ENCODE peak calls at places on chromosome 1, in four cellular contexts. One of them, this sample, is unnamed.

GRCh38 chr1:178241837-178242236 is 147.9 kb downstream of the RASAL2 start:
- DNase-seq in HepG2: no peak
- DNase-seq in K562: no peak
- DNase-seq in GM12878: no peak
- DNase-seq in this sample: no peak

GRCh38 chr1:13809461-13810159 is 109.6 kb downstream of the PRDM2 start:
- DNase-seq in K562: peak
- DNase-seq in HepG2: no peak
- DNase-seq in GM12878: no peak
- DNase-seq in this sample: no peak

GRCh38 chr1:91673603-91674002 is 173.0 kb downstream of the CDC7 start:
- DNase-seq in GM12878: no peak
- DNase-seq in HepG2: no peak
- DNase-seq in K562: no peak
- DNase-seq in this sample: no peak

GRCh38 chr1:33248244-33248643 is 8.0 kb upstream of the ZNF362 start:
- DNase-seq in K562: no peak
- DNase-seq in GM12878: no peak
- DNase-seq in HepG2: no peak
- DNase-seq in this sample: no peak

GRCh38 chr1:13513063-13513884 is 529 bp downstream of the LRRC38 start:
- DNase-seq in K562: no peak
- DNase-seq in GM12878: no peak
- DNase-seq in HepG2: no peak
- DNase-seq in this sample: no peak

GRCh38 chr1:25017436-25018109 is 87.5 kb upstream of the RUNX3 start:
- DNase-seq in HepG2: peak
- DNase-seq in GM12878: no peak
- DNase-seq in K562: peak
- DNase-seq in this sample: no peak

GRCh38 chr1:160522622-160523345 is at the start of gene SLAMF6:
- DNase-seq in HepG2: no peak
- DNase-seq in GM12878: peak
- DNase-seq in K562: peak
- DNase-seq in this sample: no peak

GRCh38 chr1:232904566-232904965 is 45.8 kb upstream of the NTPCR start:
- DNase-seq in HepG2: no peak
- DNase-seq in K562: no peak
- DNase-seq in GM12878: no peak
- DNase-seq in this sample: no peak

GRCh38 chr1:6466023-6466422 is at the start of gene TNFRSF25:
- DNase-seq in GM12878: no peak
- DNase-seq in K562: no peak
- DNase-seq in HepG2: no peak
- DNase-seq in this sample: no peak

GRCh38 chr1:33388989-33389771 is 41.7 kb downstream of the PHC2 start:
- DNase-seq in HepG2: no peak
- DNase-seq in GM12878: no peak
- DNase-seq in K562: no peak
- DNase-seq in this sample: no peak

GRCh38 chr1:205374205-205375078 is 17.7 kb upstream of the KLHDC8A start:
- DNase-seq in K562: no peak
- DNase-seq in HepG2: no peak
- DNase-seq in GM12878: no peak
- DNase-seq in this sample: no peak

GRCh38 chr1:119884700-119885099 is 11.6 kb downstream of the ADAM30 start:
- DNase-seq in GM12878: no peak
- DNase-seq in HepG2: no peak
- DNase-seq in K562: no peak
- DNase-seq in this sample: no peak

GRCh38 chr1:160205974-160206369 is 788 bp downstream of the PEA15 start:
- DNase-seq in GM12878: no peak
- DNase-seq in HepG2: no peak
- DNase-seq in K562: peak
- DNase-seq in this sample: peak

GRCh38 chr1:184773762-184774320 is 19.2 kb upstream of the EDEM3 start:
- DNase-seq in GM12878: no peak
- DNase-seq in K562: peak
- DNase-seq in HepG2: no peak
- DNase-seq in this sample: no peak

GRCh38 chr1:216183007-216183406 is 240.2 kb downstream of the USH2A start:
- DNase-seq in GM12878: no peak
- DNase-seq in K562: no peak
- DNase-seq in HepG2: peak
- DNase-seq in this sample: peak

GRCh38 chr1:245070836-245071615 is 83.8 kb upstream of the KIF26B start:
- DNase-seq in GM12878: no peak
- DNase-seq in K562: no peak
- DNase-seq in HepG2: no peak
- DNase-seq in this sample: no peak

GRCh38 chr1:66402194-66402593 is 131.8 kb upstream of the SGIP1 start:
- DNase-seq in K562: no peak
- DNase-seq in HepG2: no peak
- DNase-seq in GM12878: peak
- DNase-seq in this sample: no peak

DNA sequence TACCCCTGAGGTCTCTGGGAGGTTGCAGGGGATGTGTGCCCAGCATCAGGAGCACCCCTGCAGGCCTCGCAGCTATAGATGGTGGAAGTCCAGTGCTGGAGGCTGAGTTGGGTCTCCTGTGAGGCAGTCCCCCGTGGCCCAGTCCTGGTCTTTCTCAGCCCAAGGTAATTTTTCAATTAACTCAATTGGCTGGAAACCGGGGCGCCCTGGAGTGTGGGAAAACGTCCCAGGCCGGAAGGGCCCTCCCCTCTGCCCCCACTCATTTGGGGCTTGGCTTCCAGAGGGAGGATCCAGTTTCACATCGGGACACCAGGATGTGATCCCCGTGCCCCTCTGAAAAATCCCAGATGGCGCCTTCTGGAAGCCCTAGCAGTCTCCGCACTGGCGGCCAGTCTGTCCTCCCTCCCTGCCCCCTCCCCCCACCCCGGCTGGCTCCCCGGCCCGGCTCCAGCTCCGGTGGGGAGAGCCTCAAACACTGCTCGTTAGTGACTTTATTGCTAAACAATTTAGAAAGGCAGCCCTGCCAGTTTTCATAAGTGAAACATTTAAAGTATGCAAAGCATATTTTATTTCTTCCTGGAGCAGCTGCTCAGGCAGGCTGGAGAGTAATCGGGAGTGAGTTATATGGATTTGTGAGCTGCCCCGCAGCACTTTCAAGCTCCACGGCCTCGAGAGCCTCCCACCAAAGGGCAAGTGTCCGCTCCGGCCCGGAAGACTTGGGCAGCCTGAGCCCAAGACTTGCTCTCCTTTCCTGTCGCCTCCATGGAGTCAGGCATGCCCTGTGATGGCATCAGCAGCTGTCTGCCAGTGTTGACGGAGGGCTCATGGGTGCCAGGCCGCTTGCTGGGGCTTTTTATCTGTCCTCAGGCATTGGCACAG is 208.2 kb upstream of the TMEM51 start:
- DNase-seq in GM12878: no peak
- DNase-seq in HepG2: no peak
- DNase-seq in K562: no peak
- DNase-seq in this sample: no peak
- TF ChIP-seq SP1 in GM12878: no peak
- TF ChIP-seq SP1 in HepG2: no peak
- TF ChIP-seq SP1 in K562: no peak
- TF ChIP-seq SP1 in this sample: no peak

DNA sequence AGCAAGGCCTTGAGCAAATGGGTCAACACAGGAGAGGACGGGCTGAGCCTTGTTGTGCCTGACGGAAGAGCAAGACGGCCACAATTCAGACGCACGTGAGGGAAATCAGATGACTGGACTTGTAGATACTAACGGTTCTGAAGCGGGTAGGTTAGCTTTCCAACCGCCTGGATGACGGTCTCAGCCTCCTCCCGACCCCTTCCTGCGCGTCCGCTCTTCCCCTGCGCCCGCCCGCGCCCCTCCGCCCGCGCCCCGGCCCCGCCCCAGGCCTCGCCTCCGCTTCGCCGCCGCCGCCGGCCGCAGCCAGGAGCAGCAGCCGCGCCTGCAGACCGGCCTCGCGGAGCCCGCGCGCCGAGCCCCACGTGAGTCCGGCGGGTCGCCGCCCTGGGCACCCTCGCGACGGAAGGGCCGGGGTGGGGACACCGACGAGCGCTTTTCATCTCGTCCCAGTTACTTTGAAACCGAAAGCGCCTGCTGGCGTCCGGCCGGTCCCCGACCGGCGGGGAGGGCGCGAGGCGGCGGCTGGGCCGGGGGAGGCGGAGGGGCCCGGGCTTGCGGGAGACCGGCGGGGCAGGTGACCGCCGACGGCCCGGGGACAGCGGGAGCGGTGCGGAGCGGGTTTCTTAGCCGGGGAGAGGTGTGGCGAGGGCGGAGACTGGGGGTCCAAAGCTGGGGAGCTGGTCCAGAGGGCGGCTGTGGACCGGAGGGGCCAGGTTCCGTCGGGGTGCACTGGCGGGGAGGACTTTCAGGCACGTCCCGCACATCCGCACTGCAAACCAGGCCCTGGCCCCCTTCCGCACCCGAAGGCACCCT is at the start of gene TRAF5:
- DNase-seq in GM12878: no peak
- DNase-seq in HepG2: no peak
- DNase-seq in K562: peak
- DNase-seq in this sample: peak
- TF ChIP-seq BHLHE40 in GM12878: peak
- TF ChIP-seq BHLHE40 in HepG2: peak
- TF ChIP-seq BHLHE40 in K562: peak
- TF ChIP-seq BHLHE40 in this sample: no peak

GRCh38 chr1:52119291-52119690 is 22.6 kb upstream of the ZFYVE9 start:
- DNase-seq in GM12878: no peak
- DNase-seq in K562: no peak
- DNase-seq in HepG2: no peak
- DNase-seq in this sample: no peak
- TF ChIP-seq SP1 in GM12878: no peak
- TF ChIP-seq SP1 in K562: no peak
- TF ChIP-seq SP1 in HepG2: no peak
- TF ChIP-seq SP1 in this sample: no peak

DNA sequence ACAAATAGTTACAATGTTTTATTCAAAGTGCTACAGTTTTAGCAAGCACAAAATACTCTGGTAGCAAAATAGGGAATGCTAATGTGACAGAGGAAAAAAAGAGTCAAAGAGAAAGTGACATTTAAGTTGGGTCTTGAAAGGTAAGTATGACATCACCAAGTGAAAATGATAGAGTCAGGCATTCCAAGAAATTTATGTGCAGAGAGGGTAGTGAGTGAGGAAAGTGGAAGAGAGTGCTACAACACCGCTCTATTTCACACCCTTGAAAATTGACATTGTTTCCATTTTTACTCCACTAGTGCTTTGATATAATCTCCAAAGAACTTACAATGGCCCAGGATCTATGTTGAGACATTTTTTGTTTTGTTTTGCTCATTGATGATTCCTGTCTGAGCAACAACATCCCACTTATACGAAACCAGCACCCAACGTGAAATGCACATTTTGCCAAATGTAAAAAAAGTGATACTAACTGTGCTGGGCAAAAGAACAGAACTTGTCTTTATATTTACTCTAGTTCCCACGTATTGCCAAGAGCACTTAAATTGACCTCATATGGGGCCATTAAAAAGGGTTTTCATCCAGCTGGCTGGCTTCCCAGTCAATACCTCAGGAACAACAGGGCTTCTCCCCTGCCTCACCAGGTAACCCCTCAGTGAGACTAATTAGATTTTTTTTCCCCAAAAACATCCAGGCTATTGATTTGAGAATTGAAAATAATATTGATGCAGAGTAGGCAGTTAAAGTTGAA is 206.3 kb upstream of the NR5A2 start:
- DNase-seq in HepG2: no peak
- DNase-seq in K562: no peak
- DNase-seq in GM12878: no peak
- DNase-seq in this sample: no peak
- TF ChIP-seq BHLHE40 in HepG2: no peak
- TF ChIP-seq BHLHE40 in K562: no peak
- TF ChIP-seq BHLHE40 in GM12878: no peak
- TF ChIP-seq BHLHE40 in this sample: no peak

DNA sequence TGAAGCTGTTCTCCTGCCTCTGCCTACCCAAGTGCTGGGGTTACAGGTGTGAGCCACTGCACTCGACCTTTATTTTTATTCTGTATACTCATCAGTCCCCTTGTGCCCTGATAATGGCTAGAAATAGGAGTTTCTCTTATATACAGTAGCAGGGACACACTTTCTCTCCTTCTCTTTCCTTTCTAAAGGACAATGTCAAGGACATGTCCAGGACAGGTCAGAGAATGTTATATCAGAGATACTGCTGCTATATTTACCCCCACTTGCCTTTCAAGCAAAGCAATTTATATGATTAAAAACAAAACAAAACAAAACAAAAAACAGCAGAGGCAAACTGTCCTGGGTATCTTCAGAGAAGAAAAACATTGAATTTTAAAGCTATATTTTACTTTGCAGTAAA is 43.2 kb upstream of the LRIG2 start:
- DNase-seq in HepG2: no peak
- DNase-seq in K562: no peak
- DNase-seq in GM12878: no peak
- DNase-seq in this sample: no peak
- TF ChIP-seq SP1 in HepG2: no peak
- TF ChIP-seq SP1 in K562: no peak
- TF ChIP-seq SP1 in GM12878: no peak
- TF ChIP-seq SP1 in this sample: no peak

This sample was measured in HEK293T.